ENCODE peak calls at places on chromosomes 5 and 9, in four cellular contexts. One of them, this sample, is unnamed.

GRCh38 chr9:91880378-91880972 is 69.6 kb downstream of the ROR2 start:
- DNase-seq in EL: peak
- DNase-seq in AML-193: no peak
- DNase-seq in NCI-H1092 treated with DMSO at 0.1 percent for 48 hours: no peak
- DNase-seq in this sample: no peak

GRCh38 chr5:59640411-59640810 is 253.1 kb downstream of the PDE4D start:
- DNase-seq in EL: peak
- DNase-seq in NCI-H1092 treated with DMSO at 0.1 percent for 48 hours: no peak
- DNase-seq in AML-193: no peak
- DNase-seq in this sample: no peak

GRCh38 chr9:31137850-31138160 is 1246.6 kb upstream of the ACO1 start:
- DNase-seq in EL: no peak
- DNase-seq in NCI-H1092 treated with DMSO at 0.1 percent for 48 hours: no peak
- DNase-seq in AML-193: no peak
- DNase-seq in this sample: no peak

GRCh38 chr5:103918668-103919367 is 356.2 kb upstream of the NUDT12 start:
- DNase-seq in AML-193: no peak
- DNase-seq in EL: peak
- DNase-seq in NCI-H1092 treated with DMSO at 0.1 percent for 48 hours: no peak
- DNase-seq in this sample: no peak

GRCh38 chr5:151598984-151599383 is 7.9 kb upstream of the FAT2 start:
- DNase-seq in AML-193: no peak
- DNase-seq in EL: no peak
- DNase-seq in NCI-H1092 treated with DMSO at 0.1 percent for 48 hours: no peak
- DNase-seq in this sample: peak

GRCh38 chr9:116432051-116432450 is 255.1 kb upstream of the TRIM32 start:
- DNase-seq in NCI-H1092 treated with DMSO at 0.1 percent for 48 hours: no peak
- DNase-seq in AML-193: no peak
- DNase-seq in EL: no peak
- DNase-seq in this sample: no peak

GRCh38 chr5:149448831-149449714 is 70.0 kb upstream of the IL17B start:
- DNase-seq in NCI-H1092 treated with DMSO at 0.1 percent for 48 hours: peak
- DNase-seq in AML-193: no peak
- DNase-seq in EL: no peak
- DNase-seq in this sample: peak

GRCh38 chr5:68239485-68239884 is 23.9 kb downstream of the PIK3R1 start:
- DNase-seq in AML-193: peak
- DNase-seq in EL: peak
- DNase-seq in NCI-H1092 treated with DMSO at 0.1 percent for 48 hours: peak
- DNase-seq in this sample: peak

GRCh38 chr9:115088856-115089255 is 29.1 kb downstream of the TNC start:
- DNase-seq in EL: no peak
- DNase-seq in AML-193: no peak
- DNase-seq in NCI-H1092 treated with DMSO at 0.1 percent for 48 hours: no peak
- DNase-seq in this sample: no peak

GRCh38 chr9:6692891-6693361 is 47.4 kb upstream of the GLDC start:
- DNase-seq in NCI-H1092 treated with DMSO at 0.1 percent for 48 hours: no peak
- DNase-seq in EL: no peak
- DNase-seq in AML-193: no peak
- DNase-seq in this sample: no peak

GRCh38 chr5:134018154-134018985 is 13.6 kb upstream of the VDAC1 start:
- DNase-seq in AML-193: no peak
- DNase-seq in EL: no peak
- DNase-seq in NCI-H1092 treated with DMSO at 0.1 percent for 48 hours: no peak
- DNase-seq in this sample: no peak

GRCh38 chr5:513216-514100 is 10.8 kb downstream of the SLC9A3 start:
- DNase-seq in NCI-H1092 treated with DMSO at 0.1 percent for 48 hours: no peak
- DNase-seq in AML-193: no peak
- DNase-seq in EL: no peak
- DNase-seq in this sample: peak

GRCh38 chr9:136029556-136029955 is 65.5 kb downstream of the NACC2 start:
- DNase-seq in NCI-H1092 treated with DMSO at 0.1 percent for 48 hours: no peak
- DNase-seq in EL: no peak
- DNase-seq in AML-193: no peak
- DNase-seq in this sample: no peak

GRCh38 chr9:101716629-101717028 is 21.8 kb downstream of the GRIN3A start:
- DNase-seq in NCI-H1092 treated with DMSO at 0.1 percent for 48 hours: peak
- DNase-seq in AML-193: no peak
- DNase-seq in EL: no peak
- DNase-seq in this sample: no peak

GRCh38 chr9:91374939-91375338 is 13.2 kb upstream of the AUH start:
- DNase-seq in EL: peak
- DNase-seq in NCI-H1092 treated with DMSO at 0.1 percent for 48 hours: no peak
- DNase-seq in AML-193: no peak
- DNase-seq in this sample: no peak

GRCh38 chr5:36442796-36443195 is 141.1 kb upstream of the RANBP3L start:
- DNase-seq in AML-193: no peak
- DNase-seq in NCI-H1092 treated with DMSO at 0.1 percent for 48 hours: no peak
- DNase-seq in EL: peak
- DNase-seq in this sample: no peak

GRCh38 chr5:138470322-138471285 is 5.3 kb downstream of the EGR1 start:
- DNase-seq in AML-193: no peak
- DNase-seq in NCI-H1092 treated with DMSO at 0.1 percent for 48 hours: no peak
- DNase-seq in EL: no peak
- DNase-seq in this sample: no peak

GRCh38 chr9:86994231-86994630 is 46.9 kb upstream of the GAS1 start:
- DNase-seq in AML-193: no peak
- DNase-seq in EL: no peak
- DNase-seq in NCI-H1092 treated with DMSO at 0.1 percent for 48 hours: no peak
- DNase-seq in this sample: no peak

GRCh38 chr9:98231770-98232478 is 23.5 kb downstream of the TBC1D2 start:
- DNase-seq in AML-193: no peak
- DNase-seq in EL: peak
- DNase-seq in NCI-H1092 treated with DMSO at 0.1 percent for 48 hours: no peak
- DNase-seq in this sample: peak

GRCh38 chr5:84383816-84384603 is 670 bp downstream of the EDIL3 start:
- DNase-seq in NCI-H1092 treated with DMSO at 0.1 percent for 48 hours: no peak
- DNase-seq in EL: no peak
- DNase-seq in AML-193: no peak
- DNase-seq in this sample: peak

GRCh38 chr9:38130724-38131123 is 61.7 kb upstream of the SHB start:
- DNase-seq in NCI-H1092 treated with DMSO at 0.1 percent for 48 hours: no peak
- DNase-seq in EL: no peak
- DNase-seq in AML-193: no peak
- DNase-seq in this sample: no peak

GRCh38 chr5:6475626-6476312 is 27.1 kb downstream of the UBE2QL1 start:
- DNase-seq in NCI-H1092 treated with DMSO at 0.1 percent for 48 hours: no peak
- DNase-seq in EL: no peak
- DNase-seq in AML-193: no peak
- DNase-seq in this sample: peak

GRCh38 chr9:22055090-22055489 is 46.0 kb upstream of the CDKN2B start:
- DNase-seq in AML-193: no peak
- DNase-seq in NCI-H1092 treated with DMSO at 0.1 percent for 48 hours: no peak
- DNase-seq in EL: peak
- DNase-seq in this sample: no peak

GRCh38 chr9:114387678-114388431 is at the start of gene AKNA:
- DNase-seq in AML-193: peak
- DNase-seq in EL: peak
- DNase-seq in NCI-H1092 treated with DMSO at 0.1 percent for 48 hours: peak
- DNase-seq in this sample: peak

GRCh38 chr5:1998716-1999317 is 116.1 kb upstream of the IRX4 start:
- DNase-seq in AML-193: no peak
- DNase-seq in NCI-H1092 treated with DMSO at 0.1 percent for 48 hours: no peak
- DNase-seq in EL: no peak
- DNase-seq in this sample: no peak

GRCh38 chr9:135379540-135380267 is 99.9 kb upstream of the PPP1R26 start:
- DNase-seq in NCI-H1092 treated with DMSO at 0.1 percent for 48 hours: no peak
- DNase-seq in AML-193: no peak
- DNase-seq in EL: no peak
- DNase-seq in this sample: no peak

GRCh38 chr9:81047280-81047679 is 642.1 kb downstream of the TLE1 start:
- DNase-seq in AML-193: no peak
- DNase-seq in EL: no peak
- DNase-seq in NCI-H1092 treated with DMSO at 0.1 percent for 48 hours: no peak
- DNase-seq in this sample: no peak

GRCh38 chr5:6739603-6740002 is 26.4 kb downstream of the TENT4A start:
- DNase-seq in EL: no peak
- DNase-seq in NCI-H1092 treated with DMSO at 0.1 percent for 48 hours: no peak
- DNase-seq in AML-193: no peak
- DNase-seq in this sample: no peak

GRCh38 chr5:171534009-171534895 is 114.8 kb downstream of the FGF18 start:
- DNase-seq in NCI-H1092 treated with DMSO at 0.1 percent for 48 hours: no peak
- DNase-seq in AML-193: no peak
- DNase-seq in EL: peak
- DNase-seq in this sample: no peak

GRCh38 chr5:42949348-42950090 is 90.6 kb downstream of the ANXA2R start:
- DNase-seq in EL: peak
- DNase-seq in NCI-H1092 treated with DMSO at 0.1 percent for 48 hours: no peak
- DNase-seq in AML-193: no peak
- DNase-seq in this sample: peak

GRCh38 chr9:135960328-135961276 is 571 bp downstream of the UBAC1 start:
- DNase-seq in NCI-H1092 treated with DMSO at 0.1 percent for 48 hours: no peak
- DNase-seq in AML-193: peak
- DNase-seq in EL: peak
- DNase-seq in this sample: peak

GRCh38 chr5:76556511-76557221 is 66.5 kb downstream of the F2RL2 start:
- DNase-seq in EL: no peak
- DNase-seq in NCI-H1092 treated with DMSO at 0.1 percent for 48 hours: no peak
- DNase-seq in AML-193: no peak
- DNase-seq in this sample: no peak

GRCh38 chr9:3251309-3251708 is 274.5 kb downstream of the RFX3 start:
- DNase-seq in NCI-H1092 treated with DMSO at 0.1 percent for 48 hours: no peak
- DNase-seq in AML-193: no peak
- DNase-seq in EL: no peak
- DNase-seq in this sample: no peak

GRCh38 chr5:41772071-41772470 is 98.2 kb downstream of the OXCT1 start:
- DNase-seq in AML-193: no peak
- DNase-seq in NCI-H1092 treated with DMSO at 0.1 percent for 48 hours: peak
- DNase-seq in EL: no peak
- DNase-seq in this sample: no peak

GRCh38 chr5:103785569-103785968 is 223.0 kb upstream of the NUDT12 start:
- DNase-seq in AML-193: no peak
- DNase-seq in NCI-H1092 treated with DMSO at 0.1 percent for 48 hours: no peak
- DNase-seq in EL: no peak
- DNase-seq in this sample: no peak

GRCh38 chr9:27350382-27350781 is 53.4 kb upstream of the EQTN start:
- DNase-seq in AML-193: no peak
- DNase-seq in NCI-H1092 treated with DMSO at 0.1 percent for 48 hours: no peak
- DNase-seq in EL: no peak
- DNase-seq in this sample: no peak